ENCODE peak calls at places on chromosome 9, in eight cellular contexts. P is body of pancreas; M is prostate gland; N is MM.1S; H is CD8-positive, alpha-beta T cell; O is endodermal cell; D is ovary; C is heart right ventricle. I is an unnamed sample.

GRCh38 chr9:110252509-110253139 is 3.7 kb downstream of the TXN start:
- DNase-seq in P (no peak), M (no peak), N (no peak), H (no peak), O (no peak), D (no peak), C (no peak), I (no peak)

GRCh38 chr9:129916707-129917106 is 81.4 kb downstream of the USP20 start:
- DNase-seq in P (no peak), M (no peak), N (no peak), H (no peak), O (no peak), D (no peak), C (no peak), I (no peak)

GRCh38 chr9:81566074-81566698 is 123.2 kb downstream of the TLE1 start:
- DNase-seq in P (no peak), M (no peak), N (no peak), H (no peak), O (no peak), D (no peak), C (no peak), I (no peak)

GRCh38 chr9:114307323-114308250 is 15.3 kb upstream of the ORM1 start:
- DNase-seq in P (peak; percentile 4), M (no peak), N (no peak), H (no peak), O (peak; percentile 30), D (peak; percentile 16), C (no peak), I (no peak)

GRCh38 chr9:131096490-131097258 is at the start of gene AIF1L:
- DNase-seq in P (peak; percentile 29), M (peak; percentile 44), N (no peak), H (no peak), O (peak; percentile 97), D (no peak), C (no peak), I (no peak)

GRCh38 chr9:16869140-16869903 is 1.1 kb downstream of the BNC2 start:
- DNase-seq in P (no peak), M (no peak), N (no peak), H (no peak), O (peak; percentile 67), D (peak; percentile 63), C (no peak), I (no peak)

GRCh38 chr9:105449081-105449480 is 1.2 kb downstream of the FSD1L start:
- DNase-seq in P (no peak), M (no peak), N (no peak), H (no peak), O (no peak), D (no peak), C (no peak), I (no peak)

GRCh38 chr9:129416831-129417604 is 203.9 kb downstream of the C9orf50 start:
- DNase-seq in P (no peak), M (no peak), N (no peak), H (no peak), O (no peak), D (no peak), C (no peak), I (no peak)

GRCh38 chr9:81626511-81626910 is 62.8 kb downstream of the TLE1 start:
- DNase-seq in P (no peak), M (no peak), N (no peak), H (no peak), O (no peak), D (no peak), C (no peak), I (no peak)

GRCh38 chr9:77127071-77127470 is 50.3 kb upstream of the VPS13A start:
- DNase-seq in P (no peak), M (no peak), N (no peak), H (no peak), O (no peak), D (no peak), C (no peak), I (no peak)

GRCh38 chr9:91256235-91256634 is 105.5 kb downstream of the AUH start:
- DNase-seq in P (no peak), M (no peak), N (peak; percentile 49), H (no peak), O (no peak), D (no peak), C (no peak), I (no peak)

GRCh38 chr9:129270205-129270604 is 92.1 kb upstream of the IER5L start:
- DNase-seq in P (no peak), M (no peak), N (peak; percentile 97), H (peak; percentile 47), O (no peak), D (peak; percentile 13), C (no peak), I (peak; percentile 6)

GRCh38 chr9:124502711-124503702 is 4.2 kb downstream of the NR5A1 start:
- DNase-seq in P (no peak), M (no peak), N (no peak), H (no peak), O (no peak), D (peak; percentile 43), C (no peak), I (no peak)

GRCh38 chr9:100160021-100160420 is 61.0 kb downstream of the INVS start:
- DNase-seq in P (no peak), M (no peak), N (no peak), H (no peak), O (no peak), D (no peak), C (no peak), I (no peak)

GRCh38 chr9:21316032-21316842 is 11.1 kb upstream of the IFNA5 start:
- DNase-seq in P (no peak), M (no peak), N (no peak), H (no peak), O (no peak), D (no peak), C (no peak), I (no peak)
- H3K9me3 ChIP-seq in P (no peaks in the 10 kb centered on the region), M (no peaks in the 10 kb centered on the region), N (no peaks in the 10 kb centered on the region), H (no peaks in the 10 kb centered on the region), O (no peaks in the 10 kb centered on the region), D (no peaks in the 10 kb centered on the region), C (no peaks in the 10 kb centered on the region), I (no peaks in the 10 kb centered on the region)

GRCh38 chr9:21812415-21812814 is 10.0 kb downstream of the MTAP start:
- DNase-seq in P (no peak), M (no peak), N (no peak), H (no peak), O (no peak), D (no peak), C (no peak), I (no peak)

GRCh38 chr9:21813575-21814473 is 11.4 kb downstream of the MTAP start:
- DNase-seq in P (peak; percentile 67), M (peak; percentile 82), N (peak; percentile 63), H (peak; percentile 59), O (peak; percentile 63), D (no peak), C (peak; percentile 81), I (peak; percentile 53)

GRCh38 chr9:21817176-21817575 is 14.7 kb downstream of the MTAP start:
- DNase-seq in P (no peak), M (no peak), N (no peak), H (no peak), O (no peak), D (no peak), C (no peak), I (no peak)

GRCh38 chr9:21812945-21813568 is 10.6 kb downstream of the MTAP start:
- DNase-seq in P (peak; percentile 83), M (peak; percentile 53), N (peak; percentile 54), H (peak; percentile 68), O (peak; percentile 89), D (peak; percentile 73), C (peak; percentile 45), I (peak; percentile 45)

DNA sequence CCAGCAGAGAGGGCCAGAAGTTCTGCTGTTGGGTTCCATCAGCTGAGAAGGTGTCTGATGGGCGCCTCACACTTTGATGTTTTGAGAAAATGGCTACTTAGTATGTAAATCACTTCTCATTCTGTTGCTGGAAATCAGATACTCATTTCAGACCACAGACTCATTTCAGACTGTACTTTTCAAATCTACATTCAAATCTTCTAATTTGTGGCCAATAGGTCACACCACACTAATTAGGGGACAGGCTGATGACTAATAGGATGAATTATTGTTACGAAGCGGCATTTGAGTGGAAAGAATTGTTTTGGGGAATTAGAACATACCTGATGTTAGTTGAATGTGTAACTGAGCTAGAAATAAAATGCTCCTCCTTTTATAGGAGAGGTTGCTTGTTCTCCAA is 13.2 kb downstream of the MTAP start:
- DNase-seq in P (no peak), M (no peak), N (no peak), H (no peak), O (no peak), D (no peak), C (no peak), I (no peak)
- TF ChIP-seq CTCF in P (no peak), M (no peak), N (no peak), H (no peak), O (no peak), D (no peak), C (no peak), I (no peak)

GRCh38 chr9:107340920-107341632 is 58.0 kb downstream of the RAD23B start:
- DNase-seq in P (peak; percentile 86), M (peak; percentile 74), N (peak; percentile 78), H (peak; percentile 85), O (peak; percentile 95), D (peak; percentile 78), C (peak; percentile 73), I (peak; percentile 71)

GRCh38 chr9:107335331-107335730 is 52.3 kb downstream of the RAD23B start:
- DNase-seq in P (no peak), M (no peak), N (no peak), H (no peak), O (no peak), D (no peak), C (no peak), I (no peak)

GRCh38 chr9:107338911-107339659 is 56.0 kb downstream of the RAD23B start:
- DNase-seq in P (no peak), M (no peak), N (no peak), H (no peak), O (no peak), D (no peak), C (no peak), I (no peak)

GRCh38 chr9:107336718-107337360 is 53.8 kb downstream of the RAD23B start:
- DNase-seq in P (peak; percentile 37), M (peak; percentile 93), N (no peak), H (no peak), O (no peak), D (no peak), C (no peak), I (no peak)

GRCh38 chr9:107337676-107338590 is 54.9 kb downstream of the RAD23B start:
- DNase-seq in P (no peak), M (peak; percentile 38), N (no peak), H (no peak), O (no peak), D (no peak), C (no peak), I (no peak)
- H3K27ac ChIP-seq in P (no peak overlapping the region), M (peak overlapping the region; percentile 49), N (no peak overlapping the region), H (no peak overlapping the region), O (no peak overlapping the region), D (no peak overlapping the region), C (no peak overlapping the region), I (no peak overlapping the region)

DNA sequence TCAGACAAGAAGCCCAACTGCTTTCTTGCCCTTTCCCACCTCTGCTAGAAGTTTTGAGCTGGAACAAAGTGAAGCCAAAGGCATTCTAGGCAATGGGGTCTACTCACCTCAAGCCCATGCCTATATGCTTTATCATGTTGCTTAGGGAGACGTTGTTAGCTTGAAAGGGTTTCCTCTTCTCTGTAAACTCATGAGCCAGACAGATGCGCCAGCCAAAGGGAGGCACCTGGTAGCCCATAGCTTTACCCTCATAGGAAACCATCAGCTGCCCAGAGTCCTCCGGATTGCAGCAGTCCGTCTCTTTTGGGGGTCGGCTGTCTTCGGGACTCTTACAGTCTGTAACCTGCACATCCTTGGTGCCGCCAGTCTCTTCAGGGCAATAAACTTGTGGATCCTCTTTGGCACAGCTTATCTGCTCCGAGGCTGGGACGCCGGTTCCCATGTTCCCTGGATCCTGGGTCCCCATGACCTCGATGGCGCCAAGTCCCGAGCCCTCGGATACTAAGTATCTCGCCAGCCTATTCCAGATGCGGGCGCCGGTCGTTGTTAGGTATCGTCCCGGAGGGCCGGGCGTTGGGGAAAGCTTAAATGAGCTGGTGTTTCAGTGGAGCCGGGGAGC is 680 bp downstream of the GBA2 start:
- DNase-seq in P (no peak), M (no peak), N (no peak), H (no peak), O (no peak), D (no peak), C (no peak), I (no peak)
- H3K9me3 ChIP-seq in P (no peaks in the 10 kb centered on the region), M (no peaks in the 10 kb centered on the region), N (no peaks in the 10 kb centered on the region), H (no peaks in the 10 kb centered on the region), O (no peaks in the 10 kb centered on the region), D (no peaks in the 10 kb centered on the region), C (no peaks in the 10 kb centered on the region), I (no peaks in the 10 kb centered on the region)